ENCODE peak calls at places on chromosomes 1 and 21, in five cellular contexts. W, H, Y, S and U are unnamed samples.

GRCh38 chr1:231419738-231420298 is 2.3 kb downstream of the EGLN1 start:
- DNase-seq in S (no peak), H (no peak), Y (no peak), W (no peak), U (no peak)

GRCh38 chr1:231748744-231749143 is 122.2 kb downstream of the DISC1 start:
- DNase-seq in S (no peak), W (peak; percentile 27), H (no peak), Y (no peak), U (no peak)

GRCh38 chr1:180275726-180276125 is 45.7 kb downstream of the LHX4 start:
- DNase-seq in S (no peak), H (no peak), W (no peak), Y (no peak), U (no peak)

GRCh38 chr1:245277276-245277675 is 122.5 kb downstream of the KIF26B start:
- DNase-seq in S (no peak), Y (no peak), H (no peak), W (no peak), U (no peak)

GRCh38 chr1:40824591-40825429 is 37.4 kb downstream of the CITED4 start:
- DNase-seq in S (peak; percentile 38), Y (peak; percentile 72), W (peak; percentile 44), H (no peak), U (no peak)

GRCh38 chr1:11774753-11775152 is 12.8 kb downstream of the C1orf167 start:
- DNase-seq in Y (no peak), W (no peak), S (no peak), H (no peak), U (no peak)

GRCh38 chr1:63946866-63947491 is 173.2 kb downstream of the ROR1 start:
- DNase-seq in S (no peak), Y (peak; percentile 72), H (no peak), W (peak; percentile 73), U (no peak)

GRCh38 chr1:66334311-66334710 is 199.6 kb upstream of the SGIP1 start:
- DNase-seq in Y (no peak), H (no peak), S (no peak), W (no peak), U (no peak)

GRCh38 chr1:108141604-108142003 is 58.5 kb downstream of the SLC25A24 start:
- DNase-seq in S (no peak), H (no peak), W (peak; percentile 28), Y (no peak), U (no peak)

GRCh38 chr1:226987623-226988336 is 47.7 kb downstream of the COQ8A start:
- DNase-seq in H (no peak), W (no peak), Y (no peak), S (no peak), U (no peak)

GRCh38 chr1:209720826-209721225 is 16.2 kb downstream of the HSD11B1 start:
- DNase-seq in S (no peak), W (no peak), Y (no peak), H (no peak), U (no peak)

GRCh38 chr21:34126269-34126668 is 52.9 kb downstream of the MRPS6 start:
- DNase-seq in H (no peak), S (no peak), Y (no peak), W (peak; percentile 21), U (peak; percentile 67)

GRCh38 chr1:161037661-161038522 is 872 bp downstream of the TSTD1 start:
- DNase-seq in W (no peak), Y (no peak), H (no peak), S (no peak), U (peak; percentile 51)

GRCh38 chr1:203275656-203276272 is 29.6 kb upstream of the BTG2 start:
- DNase-seq in Y (no peak), S (no peak), H (no peak), W (no peak), U (no peak)

GRCh38 chr1:24874056-24874455 is 56.0 kb downstream of the RUNX3 start:
- DNase-seq in W (no peak), S (no peak), Y (no peak), H (no peak), U (no peak)

GRCh38 chr1:64631346-64632052 is 113.4 kb upstream of the RAVER2 start:
- DNase-seq in S (no peak), W (no peak), Y (no peak), H (no peak), U (no peak)

GRCh38 chr1:9084883-9085282 is 15.4 kb upstream of the SLC2A5 start:
- DNase-seq in Y (peak; percentile 9), S (no peak), W (peak; percentile 47), H (no peak), U (peak; percentile 85)

GRCh38 chr1:230002164-230002803 is 64.8 kb upstream of the GALNT2 start:
- DNase-seq in H (no peak), Y (no peak), W (no peak), S (no peak), U (no peak)

GRCh38 chr1:66752000-66752592 is at the start of gene DYNLT5:
- DNase-seq in S (no peak), Y (peak; percentile 56), H (no peak), W (peak; percentile 31), U (no peak)

GRCh38 chr21:36134820-36135390 is at the start of gene CBR3:
- DNase-seq in S (no peak), Y (peak; percentile 33), W (peak; percentile 91), H (no peak), U (no peak)

GRCh38 chr21:18705971-18706370 is 302.4 kb upstream of the TMPRSS15 start:
- DNase-seq in Y (peak; percentile 22), W (no peak), S (no peak), H (no peak), U (no peak)

GRCh38 chr1:42167611-42168396 is 3.3 kb upstream of the GUCA2A start:
- DNase-seq in S (no peak), Y (no peak), W (no peak), H (no peak), U (no peak)

GRCh38 chr1:11912000-11912399 is 14.2 kb downstream of the KIAA2013 start:
- DNase-seq in Y (no peak), W (no peak), S (no peak), H (no peak), U (no peak)

GRCh38 chr1:178867670-178868069 is 3.2 kb downstream of the ANGPTL1 start:
- DNase-seq in S (no peak), Y (no peak), H (no peak), W (peak; percentile 64), U (no peak)

GRCh38 chr1:110722835-110723234 is 48.1 kb upstream of the KCNA3 start:
- DNase-seq in S (no peak), W (no peak), H (no peak), Y (no peak), U (no peak)

GRCh38 chr1:119978018-119978505 is 81.7 kb upstream of the ADAM30 start:
- DNase-seq in S (no peak), W (peak; percentile 64), Y (no peak), H (no peak), U (peak; percentile 96)

GRCh38 chr1:207913951-207914350 is 3.0 kb upstream of the CD34 start:
- DNase-seq in W (no peak), S (no peak), H (no peak), Y (no peak), U (no peak)

GRCh38 chr21:44815225-44815624 is 2.6 kb downstream of the SUMO3 start:
- DNase-seq in S (no peak), W (no peak), H (no peak), Y (no peak), U (no peak)

GRCh38 chr1:43062527-43063080 is 103.9 kb upstream of the SLC2A1 start:
- DNase-seq in Y (no peak), H (no peak), S (no peak), W (no peak), U (no peak)

GRCh38 chr1:151862604-151863003 is 9.1 kb upstream of the THEM5 start:
- DNase-seq in H (no peak), S (no peak), W (no peak), Y (no peak), U (no peak)

GRCh38 chr1:84763912-84764675 is 73.8 kb upstream of the SSX2IP start:
- DNase-seq in H (no peak), Y (no peak), W (no peak), S (no peak), U (no peak)

GRCh38 chr1:24297187-24297851 is 21.8 kb upstream of the GRHL3 start:
- DNase-seq in Y (no peak), S (no peak), H (no peak), W (no peak), U (no peak)

GRCh38 chr1:96072021-96072420 is 649.6 kb upstream of the PTBP2 start:
- DNase-seq in W (no peak), H (no peak), Y (no peak), S (no peak), U (no peak)

GRCh38 chr1:74584185-74584584 is 71.8 kb upstream of the LRRC53 start:
- DNase-seq in H (no peak), S (no peak), Y (no peak), W (no peak), U (no peak)

GRCh38 chr1:39450956-39451601 is 40.4 kb upstream of the BMP8A start:
- DNase-seq in W (peak; percentile 38), S (peak; percentile 52), Y (peak; percentile 29), H (no peak), U (no peak)